ENCODE peak calls at places on chromosomes 1 and 21, in eight cellular contexts. N, M, D, O, V, X, J and Y are unnamed samples. For H3K4me1, the result is how much of the 10 kb centered on the place peaks cover.

GRCh38 chr1:106717561-106717960 is 338.9 kb upstream of the PRMT6 start:
- DNase-seq in X (no peak), J (no peak), O (no peak), V (no peak), D (no peak), N (no peak), M (no peak), Y (no peak)

GRCh38 chr1:25784575-25785051 is 15.4 kb upstream of the SELENON start:
- DNase-seq in D (no peak), X (no peak), J (no peak), M (peak), O (no peak), V (no peak), N (no peak), Y (no peak)

GRCh38 chr1:200888349-200888838 is 6.3 kb upstream of the INAVA start:
- DNase-seq in N (peak), X (no peak), V (peak), O (no peak), J (no peak), M (no peak), D (peak), Y (no peak)

GRCh38 chr1:24308365-24309015 is 10.7 kb upstream of the GRHL3 start:
- DNase-seq in M (no peak), X (no peak), N (no peak), D (no peak), V (no peak), O (no peak), J (no peak), Y (no peak)

GRCh38 chr21:34693192-34693810 is 24.5 kb downstream of the CLIC6 start:
- DNase-seq in M (peak), O (no peak), V (peak), D (peak), N (peak), X (peak), J (no peak), Y (peak)

GRCh38 chr1:21857142-21857839 is 45.2 kb downstream of the LDLRAD2 start:
- DNase-seq in X (no peak), J (no peak), M (no peak), V (no peak), O (no peak), N (no peak), D (peak), Y (no peak)

GRCh38 chr1:54188291-54188690 is 11.5 kb downstream of the CYB5RL start:
- DNase-seq in N (no peak), X (no peak), D (no peak), O (no peak), M (peak), J (no peak), V (no peak), Y (no peak)

GRCh38 chr1:87104945-87105344 is 190.5 kb downstream of the HS2ST1 start:
- DNase-seq in J (no peak), X (no peak), N (no peak), D (no peak), V (no peak), O (no peak), M (no peak), Y (no peak)

GRCh38 chr1:85654066-85654782 is 54.0 kb downstream of the ZNHIT6 start:
- DNase-seq in O (no peak), X (no peak), V (no peak), J (no peak), D (peak), M (peak), N (no peak), Y (peak)

GRCh38 chr1:15610167-15610566 is 7.1 kb upstream of the DDI2 start:
- DNase-seq in N (no peak), M (no peak), X (no peak), D (peak), O (no peak), V (no peak), J (no peak), Y (peak)

GRCh38 chr1:168628807-168629206 is 52.4 kb downstream of the XCL1 start:
- DNase-seq in J (no peak), X (no peak), M (peak), N (no peak), D (peak), O (no peak), V (no peak), Y (peak)

GRCh38 chr21:45991606-45992301 is 10.2 kb downstream of the COL6A1 start:
- DNase-seq in M (no peak), V (peak), O (peak), N (no peak), J (peak), D (no peak), X (peak), Y (no peak)

GRCh38 chr1:18965206-18966173 is 9.0 kb upstream of the IFFO2 start:
- DNase-seq in V (no peak), O (no peak), M (peak), J (peak), X (no peak), N (no peak), D (peak), Y (peak)

GRCh38 chr1:1068374-1069060 is 5.6 kb downstream of the RNF223 start:
- DNase-seq in X (peak), O (no peak), D (peak), J (peak), M (no peak), N (peak), V (peak), Y (no peak)

GRCh38 chr1:21869620-21870121 is 57.6 kb downstream of the LDLRAD2 start:
- DNase-seq in N (peak), X (peak), O (peak), J (peak), D (peak), V (no peak), M (peak), Y (peak)

GRCh38 chr1:20142001-20142710 is 3.0 kb downstream of the PLA2G2F start:
- DNase-seq in V (no peak), O (no peak), J (peak), M (no peak), N (no peak), X (no peak), D (no peak), Y (no peak)

GRCh38 chr1:58249371-58249728 is 297.2 kb downstream of the OMA1 start:
- DNase-seq in J (no peak), M (no peak), N (no peak), D (no peak), V (no peak), O (no peak), X (no peak), Y (no peak)

GRCh38 chr21:37796011-37796410 is 120.2 kb downstream of the KCNJ6 start:
- DNase-seq in D (no peak), O (no peak), X (no peak), J (no peak), M (no peak), N (no peak), V (no peak), Y (no peak)

GRCh38 chr1:210222288-210223006 is 10.1 kb upstream of the SERTAD4 start:
- DNase-seq in X (peak), J (no peak), O (no peak), V (no peak), N (peak), M (no peak), D (no peak), Y (peak)

GRCh38 chr1:178648159-178648558 is 76.9 kb upstream of the RALGPS2 start:
- DNase-seq in X (no peak), M (no peak), V (no peak), N (no peak), O (no peak), D (no peak), J (no peak), Y (no peak)

GRCh38 chr1:86016076-86016746 is 140.4 kb downstream of the COL24A1 start:
- DNase-seq in V (no peak), O (no peak), N (no peak), X (no peak), M (peak), D (no peak), J (no peak), Y (peak)

GRCh38 chr1:228276361-228276831 is 68.6 kb downstream of the OBSCN start:
- DNase-seq in N (no peak), X (no peak), M (no peak), O (no peak), V (no peak), D (no peak), J (no peak), Y (no peak)

GRCh38 chr1:185648858-185649589 is 85.2 kb upstream of the HMCN1 start:
- DNase-seq in V (no peak), D (no peak), O (no peak), M (no peak), J (peak), N (no peak), X (no peak), Y (no peak)

GRCh38 chr1:230643887-230644286 is 1.6 kb downstream of the COG2 start:
- DNase-seq in M (peak), N (peak), J (no peak), D (no peak), X (no peak), O (no peak), V (no peak), Y (no peak)

GRCh38 chr1:64133036-64133435 is 70.4 kb upstream of the UBE2U start:
- DNase-seq in O (no peak), X (no peak), J (no peak), V (no peak), D (peak), M (peak), N (no peak), Y (peak)

DNA sequence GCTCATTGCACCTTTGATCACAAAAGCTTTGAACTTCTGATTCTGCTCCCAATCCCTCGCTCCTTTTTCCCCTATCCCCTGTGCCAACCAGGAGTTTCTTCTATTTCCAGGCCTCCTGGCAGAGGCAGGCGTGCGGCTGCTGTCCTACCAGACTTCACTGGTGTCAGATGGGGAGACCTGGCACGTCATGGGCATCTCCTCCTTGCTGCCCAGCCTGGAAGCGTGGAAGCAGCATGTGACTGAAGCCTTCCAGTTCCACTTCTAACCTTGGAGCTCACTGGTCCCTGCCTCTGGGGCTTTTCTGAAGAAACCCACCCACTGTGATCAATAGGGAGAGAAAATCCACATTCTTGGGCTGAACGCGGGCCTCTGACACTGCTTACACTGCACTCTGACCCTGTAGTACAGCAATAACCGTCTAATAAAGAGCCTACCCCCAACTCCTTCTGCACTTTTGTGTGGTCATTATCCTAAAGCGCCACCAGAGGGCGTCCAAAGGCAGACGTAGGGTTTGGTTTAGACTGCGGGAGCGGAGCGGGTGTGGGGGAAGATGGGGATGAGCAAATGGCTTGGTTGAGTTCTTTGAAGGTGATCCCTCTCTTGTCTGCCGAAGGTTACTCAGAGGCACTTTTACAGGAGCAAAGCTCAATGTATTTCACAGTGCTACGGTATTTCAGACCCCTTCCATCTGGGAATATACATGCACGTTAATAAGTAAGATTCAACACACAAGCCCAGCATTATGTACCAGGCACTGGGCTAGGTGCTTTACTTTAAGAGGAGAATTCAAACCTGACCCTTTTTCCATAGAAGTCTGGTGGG is 24.7 kb downstream of the HMGCS2 start:
- DNase-seq in N (peak), D (peak), X (peak), J (peak), V (peak), O (no peak), M (peak), Y (peak)
- H3K27ac ChIP-seq in N (no peak), D (no peak), X (no peak), J (no peak), V (no peak), O (peak), M (no peak), Y (no peak)

GRCh38 chr1:8684590-8684989 is 132.8 kb downstream of the RERE start:
- DNase-seq in O (no peak), V (no peak), X (no peak), N (no peak), M (no peak), D (no peak), J (no peak), Y (no peak)
- H3K4me1 ChIP-seq in O (under half), V (under half), X (half or more), N (under half), M (under half), D (under half), J (under half), Y (under half)

GRCh38 chr21:42540396-42540795 is 26.7 kb downstream of the SLC37A1 start:
- DNase-seq in M (no peak), J (no peak), D (no peak), N (no peak), V (no peak), X (no peak), O (no peak), Y (no peak)

GRCh38 chr21:42541174-42541573 is 27.5 kb downstream of the SLC37A1 start:
- DNase-seq in D (no peak), V (no peak), X (no peak), O (no peak), N (no peak), M (no peak), J (peak), Y (no peak)

GRCh38 chr21:42539342-42539741 is 25.7 kb downstream of the SLC37A1 start:
- DNase-seq in O (no peak), D (no peak), N (no peak), M (no peak), V (no peak), J (peak), X (peak), Y (no peak)

GRCh38 chr21:42538479-42539275 is 25.0 kb downstream of the SLC37A1 start:
- DNase-seq in O (no peak), V (no peak), N (no peak), M (no peak), D (no peak), X (no peak), J (no peak), Y (no peak)

DNA sequence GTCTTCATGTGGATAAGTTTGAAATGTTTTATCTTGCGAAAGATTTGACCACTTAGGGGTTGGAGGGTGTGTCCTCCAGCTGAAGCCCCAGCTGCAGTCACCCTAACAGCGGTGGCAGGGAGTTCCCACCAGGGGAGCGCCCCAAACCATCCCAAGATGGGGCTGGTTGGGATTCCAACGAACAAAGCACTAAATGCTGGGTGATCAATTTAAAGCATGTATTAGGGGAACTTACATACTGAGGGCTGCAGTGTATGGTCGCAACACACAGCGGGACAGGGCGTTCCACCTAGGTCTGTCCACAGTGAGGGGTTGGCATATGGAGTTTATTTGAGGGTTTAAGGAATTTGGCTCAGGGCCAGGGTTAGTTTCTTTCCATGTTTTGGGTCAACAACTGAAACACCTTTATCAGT is 26.3 kb downstream of the SLC37A1 start:
- DNase-seq in D (no peak), V (no peak), J (no peak), X (peak), O (no peak), N (no peak), M (no peak), Y (no peak)
- TF ChIP-seq CTCF in D (peak), V (no peak), J (no peak), X (no peak), O (no peak), N (no peak), M (peak), Y (peak)

GRCh38 chr1:5875345-5875910 is 116.8 kb downstream of the NPHP4 start:
- DNase-seq in D (no peak), X (no peak), O (no peak), M (no peak), V (no peak), J (no peak), N (no peak), Y (no peak)
- H3K27ac ChIP-seq in D (no peak), X (no peak), O (no peak), M (no peak), V (no peak), J (no peak), N (no peak), Y (no peak)